ENCODE peak calls at places on chromosome 22, in nine cellular contexts. X, F, V, S, O, A, E, H and T are unnamed samples.

GRCh38 chr22:41681616-41682015 is 7.1 kb downstream of the SNU13 start:
- DNase-seq in A (no peak), E (no peak), O (peak; percentile 43), V (no peak), F (no peak), S (no peak), H (no peak), X (no peak), T (no peak)

GRCh38 chr22:46894081-46894671 is 131.7 kb downstream of the TBC1D22A start:
- DNase-seq in H (no peak), E (no peak), X (no peak), F (no peak), A (no peak), O (no peak), V (no peak), S (no peak), T (no peak)

GRCh38 chr22:30947821-30948454 is 20.6 kb downstream of the MORC2 start:
- DNase-seq in F (no peak), O (peak; percentile 25), H (peak; percentile 31), X (no peak), E (no peak), V (no peak), S (no peak), A (peak; percentile 28), T (no peak)

GRCh38 chr22:37442537-37442936 is 15.3 kb upstream of the ELFN2 start:
- DNase-seq in F (no peak), S (no peak), V (no peak), O (no peak), X (peak; percentile 46), H (peak; percentile 42), A (peak; percentile 49), E (no peak), T (no peak)

GRCh38 chr22:17938484-17938924 is 85.9 kb downstream of the MICAL3 start:
- DNase-seq in O (no peak), F (no peak), A (no peak), S (no peak), X (no peak), V (no peak), H (no peak), E (no peak), T (no peak)

GRCh38 chr22:39706406-39707150 is 136.0 kb downstream of the CACNA1I start:
- DNase-seq in S (no peak), V (no peak), X (no peak), E (peak; percentile 27), A (no peak), O (no peak), H (no peak), F (no peak), T (no peak)

GRCh38 chr22:24007253-24008021 is 2.2 kb upstream of the GSTT4 start:
- DNase-seq in H (no peak), V (no peak), O (no peak), F (no peak), A (peak; percentile 18), X (no peak), E (no peak), S (no peak), T (no peak)

GRCh38 chr22:46797355-46797754 is 34.9 kb downstream of the TBC1D22A start:
- DNase-seq in A (no peak), X (no peak), F (no peak), O (peak; percentile 5), S (no peak), H (no peak), V (no peak), E (no peak), T (no peak)

GRCh38 chr22:40690370-40690769 is 11.1 kb downstream of the MCHR1 start:
- DNase-seq in S (no peak), H (no peak), A (no peak), V (peak; percentile 18), E (no peak), X (no peak), O (no peak), F (no peak), T (no peak)

GRCh38 chr22:39955675-39956074 is 4.5 kb upstream of the TMA7B start:
- DNase-seq in H (no peak), A (no peak), S (no peak), O (no peak), V (no peak), E (no peak), F (no peak), X (no peak), T (no peak)

GRCh38 chr22:33440756-33441155 is 382.6 kb upstream of the SYN3 start:
- DNase-seq in S (no peak), E (no peak), F (no peak), A (no peak), H (no peak), V (no peak), O (no peak), X (no peak), T (no peak)

GRCh38 chr22:29570456-29570855 is 10.5 kb downstream of the NIPSNAP1 start:
- DNase-seq in A (no peak), O (no peak), E (no peak), S (no peak), H (no peak), X (no peak), F (no peak), V (no peak), T (no peak)

GRCh38 chr22:36768141-36768540 is 7.8 kb downstream of the IFT27 start:
- DNase-seq in F (no peak), H (no peak), O (no peak), E (no peak), V (no peak), A (no peak), S (no peak), X (no peak), T (no peak)

GRCh38 chr22:37619991-37620390 is 11.4 kb downstream of the GGA1 start:
- DNase-seq in X (no peak), V (no peak), S (no peak), H (no peak), E (no peak), F (no peak), O (no peak), A (no peak), T (no peak)

GRCh38 chr22:38755911-38756532 is at the start of gene SUN2:
- DNase-seq in F (peak; percentile 98), O (peak; percentile 61), E (peak; percentile 93), V (peak; percentile 95), S (peak; percentile 92), H (peak; percentile 70), A (peak; percentile 99), X (peak; percentile 60), T (peak; percentile 97)

GRCh38 chr22:30609260-30610185 is 2.5 kb downstream of the TCN2 start:
- DNase-seq in O (no peak), S (no peak), F (peak; percentile 55), X (peak; percentile 72), A (peak; percentile 58), V (no peak), H (peak; percentile 13), E (no peak), T (peak; percentile 58)

GRCh38 chr22:35437038-35437437 is 37.1 kb downstream of the MCM5 start:
- DNase-seq in O (no peak), X (no peak), F (no peak), H (no peak), A (peak; percentile 45), E (peak; percentile 73), S (no peak), V (no peak), T (peak; percentile 36)

GRCh38 chr22:35846804-35847203 is 129.1 kb downstream of the APOL5 start:
- DNase-seq in S (no peak), E (no peak), O (no peak), V (no peak), H (no peak), X (no peak), A (no peak), F (no peak), T (no peak)

GRCh38 chr22:23094695-23095466 is 24.6 kb downstream of the GNAZ start:
- DNase-seq in S (no peak), A (no peak), F (no peak), O (no peak), X (no peak), H (no peak), E (no peak), V (no peak), T (no peak)

GRCh38 chr22:26303475-26303874 is 125.6 kb upstream of the ASPHD2 start:
- DNase-seq in V (no peak), O (no peak), X (no peak), E (no peak), F (no peak), S (no peak), H (no peak), A (no peak), T (no peak)

GRCh38 chr22:29315286-29316195 is at the start of gene RASL10A:
- DNase-seq in V (no peak), H (no peak), X (no peak), S (no peak), F (peak; percentile 50), O (peak; percentile 5), A (peak; percentile 74), E (no peak), T (no peak)